ENCODE peak calls at places on chromosomes 12 and 14, in six cellular contexts. Y, T, R, W, J and Z are unnamed samples.

GRCh38 chr14:53108292-53108937 is 44.7 kb downstream of the DDHD1 start:
- DNase-seq in Y (no peak), T (no peak), J (no peak), W (no peak), R (no peak), Z (no peak)

GRCh38 chr14:97129639-97130038 is 332.5 kb downstream of the VRK1 start:
- DNase-seq in J (no peak), R (no peak), Y (no peak), T (no peak), W (no peak), Z (no peak)

GRCh38 chr14:31746326-31746725 is 185.1 kb downstream of the NUBPL start:
- DNase-seq in Y (no peak), W (no peak), J (no peak), R (no peak), T (no peak), Z (no peak)

GRCh38 chr12:108724054-108724889 is 7.0 kb downstream of the CORO1C start:
- DNase-seq in W (no peak), R (peak; percentile 74), Y (no peak), T (no peak), J (no peak), Z (no peak)

GRCh38 chr14:70664698-70665447 is 23.2 kb downstream of the TTC9 start:
- DNase-seq in Y (no peak), W (no peak), R (no peak), T (no peak), J (no peak), Z (no peak)

GRCh38 chr12:111954974-111955373 is 58.0 kb downstream of the TMEM116 start:
- DNase-seq in T (no peak), R (no peak), Y (no peak), W (no peak), J (no peak), Z (no peak)

GRCh38 chr12:27193106-27193505 is 51.0 kb upstream of the STK38L start:
- DNase-seq in R (peak; percentile 94), J (peak; percentile 65), Y (no peak), T (no peak), W (no peak), Z (no peak)

GRCh38 chr14:64692597-64693350 is 11.4 kb upstream of the PLEKHG3 start:
- DNase-seq in R (no peak), W (no peak), J (no peak), T (no peak), Y (no peak), Z (no peak)

GRCh38 chr14:39175445-39176262 is 600 bp downstream of the PNN start:
- DNase-seq in W (peak; percentile 82), J (no peak), R (peak; percentile 21), Y (no peak), T (no peak), Z (no peak)

GRCh38 chr12:129385637-129385990 is 518.2 kb downstream of the TMEM132D start:
- DNase-seq in Y (no peak), W (no peak), R (no peak), J (no peak), T (no peak), Z (no peak)

GRCh38 chr14:71555654-71556559 is 376.3 kb upstream of the RGS6 start:
- DNase-seq in Y (peak; percentile 52), J (no peak), R (peak; percentile 43), T (no peak), W (no peak), Z (no peak)

GRCh38 chr14:65370890-65371289 is 41.6 kb upstream of the FUT8 start:
- DNase-seq in T (no peak), J (no peak), R (no peak), W (no peak), Y (no peak), Z (no peak)

GRCh38 chr12:62006076-62006732 is 254.0 kb upstream of the USP15 start:
- DNase-seq in J (no peak), Y (no peak), W (no peak), R (peak; percentile 36), T (no peak), Z (no peak)

GRCh38 chr14:95901014-95901413 is 24.4 kb downstream of the TUNAR start:
- DNase-seq in J (no peak), Y (no peak), R (peak; percentile 33), W (no peak), T (no peak), Z (no peak)

GRCh38 chr14:106666341-106666740 is 1140.0 kb downstream of the TMEM121 start:
- DNase-seq in J (no peak), Y (no peak), W (no peak), R (no peak), T (no peak), Z (no peak)

GRCh38 chr14:75831971-75832370 is 149.8 kb downstream of the TGFB3 start:
- DNase-seq in R (peak; percentile 59), Y (no peak), W (no peak), J (no peak), T (no peak), Z (no peak)

GRCh38 chr14:102772781-102773570 is 4.3 kb upstream of the TRAF3 start:
- DNase-seq in Y (no peak), R (no peak), W (peak; percentile 49), T (no peak), J (no peak), Z (peak; percentile 14)

GRCh38 chr14:51160871-51161270 is 66.0 kb upstream of the TRIM9 start:
- DNase-seq in R (no peak), Y (no peak), J (no peak), T (no peak), W (no peak), Z (no peak)
- H3K9me3 ChIP-seq in R (no peaks in the 10 kb centered on the region), Y (no peaks in the 10 kb centered on the region), J (no peaks in the 10 kb centered on the region), T (no peaks in the 10 kb centered on the region), W (no peaks in the 10 kb centered on the region), Z (no peaks in the 10 kb centered on the region)

GRCh38 chr14:77967110-77967509 is 167.2 kb downstream of the ADCK1 start:
- DNase-seq in T (no peak), Y (no peak), J (no peak), W (no peak), R (no peak), Z (no peak)

GRCh38 chr14:77965919-77966435 is 166.1 kb downstream of the ADCK1 start:
- DNase-seq in J (no peak), R (peak; percentile 8), W (no peak), Y (no peak), T (no peak), Z (peak; percentile 55)

GRCh38 chr14:77962731-77963520 is 163.0 kb downstream of the ADCK1 start:
- DNase-seq in T (no peak), R (no peak), W (no peak), Y (no peak), J (no peak), Z (no peak)

GRCh38 chr14:77965050-77965449 is 165.1 kb downstream of the ADCK1 start:
- DNase-seq in J (no peak), R (no peak), W (no peak), Y (no peak), T (no peak), Z (no peak)

GRCh38 chr14:77961853-77962580 is 162.1 kb downstream of the ADCK1 start:
- DNase-seq in W (no peak), J (no peak), T (no peak), Y (no peak), R (no peak), Z (no peak)
- TF ChIP-seq CTCF in W (no peak), J (no peak), T (no peak), Y (no peak), R (no peak), Z (no peak)

DNA sequence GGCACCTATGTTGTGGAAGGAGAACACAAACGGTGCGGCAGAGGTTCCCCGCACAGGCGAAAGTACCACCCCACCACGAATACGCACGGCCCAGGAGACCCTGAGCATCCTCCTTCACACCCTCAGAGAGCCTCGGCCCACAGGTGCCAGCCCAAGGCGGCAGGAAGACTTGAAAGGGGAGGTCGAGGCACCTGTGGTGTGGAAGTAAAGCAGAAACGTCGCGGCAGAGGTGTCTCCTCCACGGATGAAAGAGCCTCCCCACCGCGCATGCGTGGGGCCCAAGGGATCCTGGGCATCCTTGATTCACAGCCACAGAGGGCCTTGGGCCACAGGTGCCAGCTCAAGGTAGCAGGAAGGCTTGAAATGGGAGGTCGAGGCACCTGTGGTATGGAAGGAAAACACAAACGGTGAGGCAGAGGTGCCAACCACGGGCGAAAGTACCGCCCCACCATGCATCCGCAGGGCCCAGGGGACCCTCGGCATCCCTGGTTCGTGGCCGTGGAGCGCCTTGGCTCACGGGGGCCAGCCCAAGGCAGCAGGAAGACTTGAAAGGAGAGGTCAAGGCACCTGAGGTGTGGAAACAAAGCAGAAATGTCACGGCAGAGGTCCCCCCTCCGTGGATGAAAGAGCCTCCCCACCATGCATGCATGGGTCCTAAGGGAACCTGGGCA is 380.1 kb downstream of the ALG10 start:
- DNase-seq in W (peak; percentile 24), R (no peak), J (no peak), T (peak; percentile 2), Y (peak; percentile 35), Z (peak; percentile 24)
- H3K9me3 ChIP-seq in W (peaks cover 100% of the 10 kb centered on the region), R (peaks cover 78% of the 10 kb centered on the region), J (peaks cover 98% of the 10 kb centered on the region), T (no peaks in the 10 kb centered on the region), Y (peaks cover 9% of the 10 kb centered on the region), Z (peaks cover 38% of the 10 kb centered on the region)

DNA sequence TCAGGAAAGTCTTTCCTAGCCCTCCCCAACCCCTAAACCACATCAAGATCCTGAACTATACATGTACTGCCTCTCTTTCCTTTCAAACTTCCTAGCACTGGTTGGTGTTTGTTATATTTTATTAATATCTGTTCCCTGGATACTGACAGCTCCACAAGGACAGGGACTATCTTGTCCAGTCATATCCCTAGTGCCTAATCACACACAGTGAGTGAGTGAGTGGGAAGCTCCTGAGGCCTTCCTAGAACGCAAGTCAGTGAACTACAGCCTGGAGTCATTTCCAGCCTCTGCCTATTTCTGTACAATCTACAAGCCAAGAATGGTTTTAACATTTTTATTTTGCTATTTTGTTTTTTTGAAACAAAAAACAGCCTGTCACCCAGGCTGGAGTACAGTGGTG is 7.5 kb upstream of the ACTR6 start:
- DNase-seq in R (no peak), Y (no peak), J (no peak), W (no peak), T (no peak), Z (no peak)
- TF ChIP-seq CTCF in R (no peak), Y (no peak), J (no peak), W (no peak), T (no peak), Z (no peak)

GRCh38 chr12:38137716-38138115 is 178.9 kb upstream of the ALG10B start:
- DNase-seq in T (no peak), Y (no peak), J (no peak), W (no peak), R (no peak), Z (no peak)

GRCh38 chr12:38139456-38139855 is 177.1 kb upstream of the ALG10B start:
- DNase-seq in R (no peak), J (no peak), T (no peak), W (no peak), Y (no peak), Z (no peak)

GRCh38 chr12:38138225-38139221 is 178.1 kb upstream of the ALG10B start:
- DNase-seq in Y (peak; percentile 76), T (peak; percentile 62), W (peak; percentile 51), J (peak; percentile 27), R (peak; percentile 44), Z (no peak)

GRCh38 chr12:38141239-38141638 is 175.3 kb upstream of the ALG10B start:
- DNase-seq in R (no peak), T (no peak), W (no peak), Y (no peak), J (no peak), Z (no peak)

GRCh38 chr12:38137287-38137686 is 179.3 kb upstream of the ALG10B start:
- DNase-seq in J (no peak), R (no peak), T (no peak), Y (no peak), W (no peak), Z (no peak)
- H3K9me3 ChIP-seq in J (peaks cover 6% of the 10 kb centered on the region), R (no peaks in the 10 kb centered on the region), T (no peaks in the 10 kb centered on the region), Y (no peaks in the 10 kb centered on the region), W (no peaks in the 10 kb centered on the region), Z (no peaks in the 10 kb centered on the region)

GRCh38 chr12:50924439-50925341 is 27.7 kb upstream of the HIGD1C start:
- DNase-seq in J (peak; percentile 71), T (peak; percentile 93), W (peak; percentile 78), Y (peak; percentile 63), R (peak; percentile 86), Z (peak; percentile 87)
- TF ChIP-seq CTCF in J (no peak), T (no peak), W (no peak), Y (no peak), R (no peak), Z (no peak)